ENCODE peak calls at places on chromosomes 12 and 14, in eight cellular contexts. V, M, R, E, P, Q, N and J are unnamed samples.

GRCh38 chr12:96069511-96070231 is 34.3 kb upstream of the LTA4H start:
- DNase-seq in N (no peak), R (no peak), M (no peak), E (no peak), P (no peak), V (no peak), Q (no peak), J (no peak)

GRCh38 chr12:89160716-89161123 is 191.6 kb downstream of the DUSP6 start:
- DNase-seq in N (peak; percentile 93), E (peak; percentile 70), P (no peak), R (peak; percentile 97), M (no peak), V (peak; percentile 75), Q (no peak), J (no peak)

GRCh38 chr14:60973070-60973469 is 7.8 kb downstream of the TRMT5 start:
- DNase-seq in P (no peak), E (no peak), R (no peak), M (no peak), Q (no peak), V (no peak), N (no peak), J (no peak)

GRCh38 chr14:56121786-56122185 is 3.6 kb downstream of the PELI2 start:
- DNase-seq in M (no peak), Q (no peak), R (no peak), N (no peak), P (no peak), E (no peak), V (no peak), J (no peak)

GRCh38 chr14:74575507-74575906 is 36.5 kb downstream of the LTBP2 start:
- DNase-seq in P (no peak), N (no peak), Q (no peak), V (no peak), E (no peak), M (no peak), R (no peak), J (no peak)

GRCh38 chr12:98644433-98644711 is 216 bp downstream of the IKBIP start:
- DNase-seq in P (peak; percentile 27), N (no peak), Q (no peak), V (no peak), E (no peak), R (peak; percentile 70), M (no peak), J (no peak)

GRCh38 chr14:74368026-74368425 is 19.8 kb downstream of the VRTN start:
- DNase-seq in N (no peak), R (no peak), V (no peak), P (no peak), Q (no peak), E (no peak), M (no peak), J (no peak)

GRCh38 chr14:61620130-61620946 is 75.0 kb upstream of the HIF1A start:
- DNase-seq in M (no peak), Q (no peak), N (peak; percentile 91), P (no peak), V (peak; percentile 98), R (peak; percentile 35), E (peak; percentile 93), J (no peak)

GRCh38 chr14:102916347-102917055 is 6.0 kb upstream of the AMN start:
- DNase-seq in R (no peak), E (no peak), Q (no peak), N (no peak), V (no peak), M (no peak), P (no peak), J (no peak)

GRCh38 chr12:5114436-5114835 is 70.8 kb downstream of the KCNA5 start:
- DNase-seq in P (no peak), R (no peak), Q (no peak), N (no peak), E (no peak), V (no peak), M (no peak), J (no peak)

GRCh38 chr14:68364823-68365222 is 428.0 kb downstream of the ZFP36L1 start:
- DNase-seq in Q (peak; percentile 53), P (no peak), N (no peak), M (no peak), R (no peak), E (no peak), V (no peak), J (no peak)

GRCh38 chr14:104222396-104223036 is 84.1 kb downstream of the KIF26A start:
- DNase-seq in Q (no peak), R (no peak), V (no peak), N (no peak), E (no peak), P (no peak), M (no peak), J (no peak)

GRCh38 chr14:101070540-101071492 is 167.3 kb upstream of the RTL1 start:
- DNase-seq in V (no peak), N (no peak), E (no peak), Q (no peak), R (no peak), M (no peak), P (no peak), J (no peak)

GRCh38 chr12:116456307-116456641 is 102.9 kb upstream of the MAP1LC3B2 start:
- DNase-seq in N (no peak), R (no peak), V (no peak), M (no peak), E (peak; percentile 40), P (no peak), Q (no peak), J (no peak)

GRCh38 chr14:57501039-57501557 is 7.4 kb upstream of the CCDC198 start:
- DNase-seq in M (no peak), V (no peak), P (no peak), Q (no peak), E (no peak), N (no peak), R (no peak), J (no peak)